ENCODE peak calls at places on chromosomes 11 and 22, in seven cellular contexts. F is HepG2, G is HCT116, L is H1, K is GM12878, I is K562, R is NT2/D1. V is an unnamed sample.

GRCh38 chr11:126115253-126115540 is 52.5 kb upstream of the CDON start:
- DNase-seq in I (no peak), G (no peak), L (no peak), R (no peak), F (no peak), K (no peak), V (peak)

GRCh38 chr11:15194671-15195415 is 80.1 kb downstream of the INSC start:
- DNase-seq in K (no peak), L (no peak), R (no peak), I (no peak), F (no peak), G (no peak), V (no peak)

GRCh38 chr11:119483341-119483880 is 60.4 kb upstream of the THY1 start:
- DNase-seq in G (no peak), I (no peak), F (no peak), L (no peak), K (no peak), R (no peak), V (no peak)

GRCh38 chr11:10181811-10182210 is 112.2 kb downstream of the SBF2 start:
- DNase-seq in L (no peak), F (peak), I (no peak), R (no peak), K (no peak), G (peak), V (peak)

GRCh38 chr11:57491371-57492061 is 24.0 kb downstream of the SLC43A1 start:
- DNase-seq in R (no peak), I (peak), L (no peak), F (peak), G (no peak), K (no peak), V (peak)

GRCh38 chr22:33467718-33468117 is 409.5 kb upstream of the SYN3 start:
- DNase-seq in F (no peak), G (no peak), K (no peak), R (no peak), I (no peak), L (no peak), V (peak)

GRCh38 chr11:125201525-125202121 is 37.1 kb downstream of the PKNOX2 start:
- DNase-seq in L (no peak), G (no peak), K (no peak), R (no peak), F (peak), I (no peak), V (no peak)

GRCh38 chr22:25172153-25172552 is 27.5 kb upstream of the CRYBB3 start:
- DNase-seq in G (peak), K (no peak), F (peak), L (no peak), R (no peak), I (peak), V (peak)

GRCh38 chr22:19196841-19197612 is 18.5 kb upstream of the SLC25A1 start:
- DNase-seq in I (no peak), F (no peak), R (no peak), L (no peak), K (no peak), G (no peak), V (no peak)

GRCh38 chr11:76724162-76724768 is 53.7 kb upstream of the LRRC32 start:
- DNase-seq in I (no peak), L (no peak), R (no peak), F (no peak), K (no peak), G (no peak), V (no peak)

GRCh38 chr11:63874511-63874910 is 35.6 kb downstream of the MARK2 start:
- DNase-seq in I (peak), G (no peak), K (no peak), L (no peak), F (no peak), R (no peak), V (no peak)

GRCh38 chr11:73894725-73895335 is 18.0 kb downstream of the PAAF1 start:
- DNase-seq in K (no peak), L (no peak), I (no peak), R (no peak), G (no peak), F (no peak), V (no peak)

GRCh38 chr22:19477321-19478085 is 1.5 kb downstream of the UFD1 start:
- DNase-seq in L (no peak), I (no peak), G (no peak), R (no peak), K (no peak), F (peak), V (no peak)

GRCh38 chr22:48428556-48429371 is 1398.9 kb downstream of the BRD1 start:
- DNase-seq in F (no peak), L (no peak), I (no peak), G (no peak), K (no peak), R (no peak), V (no peak)

GRCh38 chr11:112949781-112950575 is 11.2 kb upstream of the NCAM1 start:
- DNase-seq in L (no peak), K (no peak), G (no peak), F (no peak), I (no peak), R (no peak), V (no peak)

GRCh38 chr22:17773606-17774205 is 563 bp downstream of the BID start:
- DNase-seq in K (no peak), L (no peak), I (peak), R (no peak), G (no peak), F (peak), V (peak)

GRCh38 chr22:48705159-48705916 is 1122.3 kb downstream of the BRD1 start:
- DNase-seq in I (no peak), L (no peak), R (no peak), K (no peak), F (peak), G (no peak), V (no peak)

GRCh38 chr22:23478175-23478574 is 101.9 kb downstream of the IGLL1 start:
- DNase-seq in G (no peak), L (no peak), I (no peak), F (no peak), K (no peak), R (no peak), V (no peak)

GRCh38 chr11:1504164-1504563 is 17.6 kb upstream of the MOB2 start:
- DNase-seq in F (no peak), K (no peak), L (no peak), G (no peak), I (no peak), R (no peak), V (no peak)

GRCh38 chr22:24578355-24579241 is 14.3 kb downstream of the LRRC75B start:
- DNase-seq in G (no peak), F (peak), K (no peak), R (no peak), I (no peak), L (no peak), V (no peak)

GRCh38 chr11:125618383-125618782 is 6.6 kb upstream of the CHEK1 start:
- DNase-seq in G (no peak), F (no peak), K (no peak), L (no peak), I (no peak), R (no peak), V (no peak)

GRCh38 chr11:14499178-14499559 is 442 bp downstream of the COPB1 start:
- DNase-seq in R (no peak), L (no peak), I (peak), G (no peak), K (no peak), F (peak), V (no peak)

GRCh38 chr11:115965754-115966504 is 461.7 kb upstream of the CADM1 start:
- DNase-seq in K (no peak), R (no peak), F (no peak), L (no peak), I (no peak), G (no peak), V (peak)
- TF ChIP-seq YY1 in K (no peak), R (no peak), F (no peak), L (no peak), I (no peak), G (no peak), V (no peak)

GRCh38 chr22:41381329-41382097 is at the start of gene TEF:
- DNase-seq in L (peak), G (peak), K (peak), F (peak), R (peak), I (peak), V (peak)

GRCh38 chr22:41383085-41383484 is 1.3 kb downstream of the TEF start:
- DNase-seq in I (no peak), R (no peak), K (no peak), G (no peak), L (no peak), F (no peak), V (no peak)

GRCh38 chr22:41382610-41383009 is 868 bp downstream of the TEF start:
- DNase-seq in F (no peak), K (no peak), I (no peak), G (no peak), L (no peak), R (no peak), V (no peak)

GRCh38 chr22:41380993-41381328 is 781 bp upstream of the TEF start:
- DNase-seq in F (peak), R (no peak), L (no peak), I (peak), K (no peak), G (peak), V (no peak)

GRCh38 chr22:41382098-41382578 is 396 bp downstream of the TEF start:
- DNase-seq in L (no peak), R (no peak), I (peak), K (no peak), F (no peak), G (no peak), V (peak)
- TF ChIP-seq YY1 in L (no peak), R (no peak), I (no peak), K (no peak), F (no peak), G (no peak), V (no peak)

GRCh38 chr11:2551131-2551530 is 106.3 kb downstream of the KCNQ1 start:
- DNase-seq in R (no peak), L (no peak), K (no peak), F (no peak), G (no peak), I (no peak), V (no peak)

GRCh38 chr11:2549080-2549479 is 104.3 kb downstream of the KCNQ1 start:
- DNase-seq in R (no peak), I (no peak), G (no peak), L (no peak), K (no peak), F (no peak), V (no peak)

GRCh38 chr11:2549491-2549875 is 104.7 kb downstream of the KCNQ1 start:
- DNase-seq in L (no peak), F (no peak), K (no peak), R (no peak), G (no peak), I (no peak), V (no peak)

GRCh38 chr11:2550606-2550970 is 105.8 kb downstream of the KCNQ1 start:
- DNase-seq in R (no peak), F (no peak), L (no peak), I (no peak), G (no peak), K (no peak), V (no peak)

GRCh38 chr11:2549876-2550605 is 105.2 kb downstream of the KCNQ1 start:
- DNase-seq in R (no peak), K (no peak), L (no peak), G (no peak), F (no peak), I (no peak), V (no peak)
- TF ChIP-seq YY1 in R (no peak), K (no peak), L (no peak), G (no peak), F (no peak), I (no peak), V (no peak)

GRCh38 chr11:94844031-94844430 is 75.9 kb downstream of the AMOTL1 start:
- DNase-seq in G (no peak), L (no peak), K (no peak), R (no peak), I (no peak), F (no peak), V (no peak)

GRCh38 chr11:94849836-94850235 is 81.7 kb downstream of the AMOTL1 start:
- DNase-seq in F (no peak), K (no peak), L (no peak), I (no peak), R (no peak), G (no peak), V (no peak)

GRCh38 chr11:94840209-94840608 is 72.1 kb downstream of the AMOTL1 start:
- DNase-seq in G (no peak), K (no peak), F (no peak), L (no peak), R (no peak), I (no peak), V (no peak)

DNA sequence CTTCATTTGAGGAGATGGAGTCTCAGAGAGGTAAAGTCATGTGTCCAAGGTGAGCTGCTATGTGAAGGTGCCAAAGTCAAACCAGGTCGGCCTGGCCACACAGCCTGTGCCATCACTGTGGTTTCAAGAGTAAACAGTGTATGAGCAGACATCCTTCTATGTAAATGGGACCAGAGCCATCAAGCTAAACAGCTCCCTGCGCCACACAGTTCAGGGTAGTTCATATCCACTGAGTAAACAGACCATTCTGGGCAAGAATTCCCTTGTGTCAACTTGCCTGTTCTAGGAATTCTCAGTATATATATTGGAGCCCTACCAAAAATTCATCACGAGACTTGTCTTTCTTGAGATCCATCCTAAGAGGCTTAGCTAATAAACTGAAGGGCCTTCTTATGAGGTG is 77.5 kb downstream of the AMOTL1 start:
- DNase-seq in K (no peak), G (no peak), L (no peak), F (peak), I (no peak), R (no peak), V (no peak)
- TF ChIP-seq YY1 in K (no peak), G (no peak), L (no peak), F (no peak), I (no peak), R (no peak), V (no peak)

V was measured in SK-N-SH.